ENCODE peak calls at places on chromosomes 12 and 14, in nine cellular contexts. A is adrenal gland, G is cardiac muscle cell, E is Panc1, J is foreskin keratinocyte, M is colonic mucosa, H is lung, D is heart right ventricle, S is RWPE2. O is an unnamed sample.
A peak's percentile ranks its signal among the peaks of the same experiment; 100 is the strongest.

GRCh38 chr12:24728366-24728765 is 220.5 kb downstream of the BCAT1 start:
- DNase-seq in A (no peak), G (peak; percentile 62), E (peak; percentile 13), J (no peak), M (no peak), H (no peak), D (no peak), S (no peak), O (no peak)

GRCh38 chr14:87449016-87449415 is 544.0 kb downstream of the GALC start:
- DNase-seq in A (no peak), G (no peak), E (no peak), J (no peak), M (no peak), H (no peak), D (no peak), S (no peak), O (no peak)

GRCh38 chr12:97097734-97098133 is 190.7 kb downstream of the NEDD1 start:
- DNase-seq in A (no peak), G (no peak), E (no peak), J (no peak), M (no peak), H (no peak), D (no peak), S (no peak), O (no peak)

GRCh38 chr12:80860206-80860605 is 77.5 kb downstream of the LIN7A start:
- DNase-seq in A (no peak), G (no peak), E (no peak), J (no peak), M (no peak), H (no peak), D (no peak), S (no peak), O (no peak)

GRCh38 chr12:7374423-7375144 is 69.4 kb downstream of the CD163L1 start:
- DNase-seq in A (peak; percentile 58), G (peak; percentile 4), E (peak; percentile 15), J (no peak), M (peak; percentile 40), H (no peak), D (peak; percentile 20), S (no peak), O (peak; percentile 59)

GRCh38 chr12:75996907-75997447 is 34.6 kb downstream of the PHLDA1 start:
- DNase-seq in A (no peak), G (peak; percentile 62), E (no peak), J (no peak), M (no peak), H (no peak), D (no peak), S (no peak), O (no peak)

GRCh38 chr12:3752741-3753486 is at the start of gene CRACR2A:
- DNase-seq in A (peak; percentile 58), G (peak; percentile 87), E (no peak), J (no peak), M (peak; percentile 79), H (peak; percentile 51), D (peak; percentile 81), S (no peak), O (peak; percentile 68)

GRCh38 chr14:92960706-92961566 is 38.0 kb downstream of the CHGA start:
- DNase-seq in A (no peak), G (peak; percentile 17), E (no peak), J (no peak), M (no peak), H (no peak), D (no peak), S (no peak), O (no peak)

GRCh38 chr14:69695664-69696527 is 71.0 kb upstream of the SRSF5 start:
- DNase-seq in A (peak; percentile 76), G (peak; percentile 69), E (no peak), J (no peak), M (peak; percentile 76), H (no peak), D (no peak), S (no peak), O (peak; percentile 58)

GRCh38 chr14:22945642-22946041 is 11.2 kb downstream of the HAUS4 start:
- DNase-seq in A (no peak), G (no peak), E (no peak), J (no peak), M (no peak), H (no peak), D (no peak), S (no peak), O (no peak)

GRCh38 chr12:132807295-132808222 is 21.1 kb downstream of the GOLGA3 start:
- DNase-seq in A (no peak), G (no peak), E (no peak), J (no peak), M (no peak), H (no peak), D (no peak), S (no peak), O (no peak)

GRCh38 chr12:56115329-56115728 is 1.1 kb upstream of the RPL41 start:
- DNase-seq in A (peak; percentile 69), G (peak; percentile 57), E (no peak), J (no peak), M (no peak), H (no peak), D (no peak), S (no peak), O (peak; percentile 34)

GRCh38 chr14:100842799-100843198 is 16.9 kb downstream of the MEG3 start:
- DNase-seq in A (no peak), G (peak; percentile 75), E (no peak), J (no peak), M (no peak), H (no peak), D (no peak), S (no peak), O (no peak)

DNA sequence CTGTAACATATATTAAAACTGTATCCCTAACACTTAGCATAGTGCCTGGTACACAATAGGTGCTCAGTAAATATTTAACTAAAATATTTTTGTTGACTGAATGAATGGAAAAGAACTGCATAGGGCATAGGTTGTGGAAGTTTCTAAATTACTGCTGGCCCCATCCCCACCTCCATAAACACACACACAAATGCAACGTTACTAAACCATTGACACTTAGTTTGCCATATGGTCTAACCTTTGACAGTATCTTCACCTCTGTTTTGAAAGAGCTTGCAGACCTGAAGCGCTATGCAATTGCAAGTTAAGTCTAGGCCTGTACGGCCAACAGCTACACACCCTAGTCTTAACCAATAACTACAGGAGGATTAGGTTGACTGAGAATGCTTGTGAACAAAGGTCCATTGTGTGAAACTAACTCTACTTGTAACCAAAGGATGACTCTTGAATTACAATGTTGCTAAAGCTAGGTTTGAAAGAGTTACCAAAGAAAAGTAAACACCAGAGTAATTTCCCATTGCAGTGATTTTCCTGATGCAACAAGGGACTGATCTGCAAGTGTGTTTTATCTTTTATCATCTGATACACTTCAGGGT is 924 bp upstream of the MANSC1 start:
- DNase-seq in A (no peak), G (peak; percentile 6), E (no peak), J (peak; percentile 87), M (peak; percentile 60), H (no peak), D (no peak), S (no peak), O (no peak)
- TF ChIP-seq CTCF in A (no peak), G (no peak), E (no peak), J (no peak), M (no peak), H (no peak), D (no peak), S (no peak), O (no peak)

GRCh38 chr14:59347511-59347900 is 117.7 kb downstream of the GPR135 start:
- DNase-seq in A (no peak), G (no peak), E (no peak), J (peak; percentile 90), M (no peak), H (no peak), D (no peak), S (no peak), O (no peak)
- H3K4me1 ChIP-seq in A (peaks cover 26% of the 10 kb centered on the region), G (peaks cover 29% of the 10 kb centered on the region), E (no peaks in the 10 kb centered on the region), J (peaks cover 31% of the 10 kb centered on the region), M (no peaks in the 10 kb centered on the region), H (peaks cover 12% of the 10 kb centered on the region), D (peaks cover 33% of the 10 kb centered on the region), S (peaks cover 22% of the 10 kb centered on the region), O (peaks cover 5% of the 10 kb centered on the region)

GRCh38 chr12:12823308-12823707 is 10.2 kb downstream of the DDX47 start:
- DNase-seq in A (no peak), G (peak; percentile 68), E (no peak), J (no peak), M (no peak), H (no peak), D (no peak), S (no peak), O (no peak)

GRCh38 chr12:12819752-12820311 is 6.7 kb downstream of the DDX47 start:
- DNase-seq in A (no peak), G (peak; percentile 87), E (no peak), J (peak; percentile 81), M (no peak), H (no peak), D (no peak), S (no peak), O (no peak)

GRCh38 chr12:12823811-12824210 is 10.7 kb downstream of the DDX47 start:
- DNase-seq in A (no peak), G (no peak), E (no peak), J (no peak), M (no peak), H (no peak), D (no peak), S (no peak), O (no peak)

GRCh38 chr12:12822886-12823285 is 9.7 kb downstream of the DDX47 start:
- DNase-seq in A (no peak), G (no peak), E (no peak), J (no peak), M (no peak), H (no peak), D (no peak), S (no peak), O (no peak)

GRCh38 chr12:12821975-12822374 is 8.8 kb downstream of the DDX47 start:
- DNase-seq in A (no peak), G (no peak), E (no peak), J (no peak), M (no peak), H (no peak), D (no peak), S (no peak), O (no peak)
- H3K27ac ChIP-seq in A (no peak overlapping the region), G (no peak overlapping the region), E (peak overlapping the region; percentile 99), J (no peak overlapping the region), M (no peak overlapping the region), H (no peak overlapping the region), D (no peak overlapping the region), S (peak overlapping the region; percentile 88), O (no peak overlapping the region)

DNA sequence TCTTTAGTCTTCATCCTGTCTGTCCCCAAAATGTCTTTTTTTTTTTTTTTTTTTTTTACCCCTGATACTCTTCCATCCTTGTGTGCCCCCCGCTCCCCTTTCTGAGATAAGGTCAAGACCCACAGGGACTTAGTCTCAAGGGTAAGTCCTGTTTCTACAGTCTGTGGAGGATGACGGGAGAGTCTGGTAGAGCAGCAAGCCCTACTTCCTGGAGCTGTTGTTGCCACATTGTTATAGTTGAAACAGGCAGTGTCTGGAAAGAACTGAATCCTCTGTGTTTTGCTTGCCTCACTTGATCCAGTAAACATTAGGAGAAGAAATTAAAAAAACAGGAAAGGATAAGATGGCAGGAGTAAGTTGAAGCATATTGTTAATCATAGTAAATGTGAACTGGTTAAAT is 45.5 kb downstream of the ZNF664 start:
- DNase-seq in A (peak; percentile 20), G (no peak), E (no peak), J (no peak), M (no peak), H (no peak), D (no peak), S (no peak), O (no peak)
- TF ChIP-seq CTCF in A (no peak), G (no peak), E (no peak), J (no peak), M (no peak), H (no peak), D (no peak), S (no peak), O (no peak)